ENCODE peak calls at places on chromosomes 12 and 14, in nine cellular contexts. R, I, S, M, X, H, J, L and Y are unnamed samples.

GRCh38 chr12:85310025-85310424 is 30.0 kb downstream of the ALX1 start:
- DNase-seq in R (no peak), X (no peak), J (no peak), H (no peak), L (no peak), S (no peak), I (no peak), M (no peak), Y (no peak)

GRCh38 chr12:59736786-59737185 is 141.0 kb downstream of the SLC16A7 start:
- DNase-seq in I (no peak), S (no peak), R (no peak), X (peak; percentile 81), L (no peak), M (no peak), H (no peak), J (peak; percentile 12), Y (no peak)

GRCh38 chr14:69281450-69282169 is 21.7 kb downstream of the GALNT16 start:
- DNase-seq in L (no peak), S (no peak), H (peak; percentile 41), M (peak; percentile 28), J (no peak), X (no peak), I (peak; percentile 77), R (no peak), Y (no peak)

GRCh38 chr12:64625243-64626077 is 15.2 kb downstream of the RASSF3 start:
- DNase-seq in X (peak; percentile 43), M (no peak), I (no peak), J (no peak), R (no peak), H (no peak), S (peak; percentile 18), L (peak; percentile 24), Y (peak; percentile 88)

GRCh38 chr12:114335607-114336006 is 70.3 kb downstream of the TBX5 start:
- DNase-seq in J (no peak), I (no peak), X (no peak), S (no peak), M (no peak), H (no peak), R (no peak), L (no peak), Y (no peak)

GRCh38 chr12:14948672-14949071 is 10.3 kb upstream of the ERP27 start:
- DNase-seq in X (peak; percentile 29), I (no peak), J (peak; percentile 44), M (no peak), S (no peak), H (no peak), L (no peak), R (peak; percentile 54), Y (no peak)

GRCh38 chr14:75469606-75470237 is 41.9 kb downstream of the JDP2 start:
- DNase-seq in X (no peak), H (no peak), I (no peak), J (peak; percentile 63), L (no peak), S (no peak), R (no peak), M (peak; percentile 84), Y (no peak)

GRCh38 chr14:59632381-59632780 is 55.8 kb upstream of the CCDC175 start:
- DNase-seq in R (no peak), M (peak; percentile 46), I (peak; percentile 44), L (peak; percentile 18), S (no peak), J (peak; percentile 59), X (no peak), H (peak; percentile 10), Y (no peak)

GRCh38 chr12:116406529-116406928 is 129.0 kb upstream of the MED13L start:
- DNase-seq in L (no peak), I (no peak), R (no peak), X (peak; percentile 68), J (no peak), H (no peak), M (no peak), S (no peak), Y (peak; percentile 97)

GRCh38 chr12:32589165-32589891 is 89.8 kb upstream of the DNM1L start:
- DNase-seq in L (no peak), X (no peak), M (no peak), J (no peak), R (no peak), I (no peak), S (no peak), H (no peak), Y (no peak)

GRCh38 chr14:103404920-103405319 is 19.7 kb downstream of the MARK3 start:
- DNase-seq in S (no peak), J (no peak), X (no peak), M (no peak), H (no peak), L (no peak), R (no peak), I (no peak), Y (no peak)

GRCh38 chr12:47024463-47024862 is 55.0 kb upstream of the PCED1B start:
- DNase-seq in I (no peak), L (no peak), M (no peak), J (no peak), X (no peak), H (no peak), S (no peak), R (no peak), Y (no peak)

GRCh38 chr12:112838731-112839130 is 47.2 kb downstream of the RPH3A start:
- DNase-seq in I (no peak), S (no peak), J (no peak), M (no peak), X (no peak), R (no peak), L (no peak), H (no peak), Y (no peak)

GRCh38 chr14:77659822-77660221 is 43.4 kb upstream of the SPTLC2 start:
- DNase-seq in M (no peak), S (no peak), I (no peak), X (no peak), L (no peak), H (no peak), R (no peak), J (no peak), Y (no peak)

GRCh38 chr14:65000868-65001600 is 14.3 kb downstream of the FNTB start:
- DNase-seq in M (no peak), J (no peak), S (no peak), I (no peak), X (no peak), R (no peak), L (no peak), H (no peak), Y (no peak)

GRCh38 chr14:60485600-60486251 is at the start of gene C14orf39:
- DNase-seq in M (peak; percentile 82), R (no peak), S (no peak), I (peak; percentile 67), J (no peak), L (peak; percentile 82), X (no peak), H (no peak), Y (no peak)

GRCh38 chr12:61750604-61751003 is 509.6 kb upstream of the USP15 start:
- DNase-seq in I (no peak), H (no peak), L (no peak), R (no peak), J (no peak), S (no peak), X (no peak), M (no peak), Y (no peak)

GRCh38 chr14:77965919-77966435 is 166.1 kb downstream of the ADCK1 start:
- DNase-seq in I (peak; percentile 7), L (peak; percentile 20), M (peak; percentile 27), H (no peak), J (no peak), S (no peak), R (no peak), X (no peak), Y (no peak)

GRCh38 chr14:105537580-105538474 is 11.4 kb downstream of the TMEM121 start:
- DNase-seq in H (no peak), X (no peak), R (peak; percentile 61), L (peak; percentile 79), S (peak; percentile 25), J (peak; percentile 46), M (peak; percentile 12), I (peak; percentile 10), Y (peak; percentile 91)

GRCh38 chr12:13181375-13182070 is 15.0 kb upstream of the EMP1 start:
- DNase-seq in L (no peak), J (no peak), H (no peak), S (no peak), X (no peak), I (no peak), M (no peak), R (no peak), Y (no peak)

GRCh38 chr14:23567186-23568020 is at the start of gene AP1G2:
- DNase-seq in H (no peak), I (peak; percentile 87), R (peak; percentile 70), L (peak; percentile 89), M (peak; percentile 82), S (peak; percentile 64), X (no peak), J (peak; percentile 87), Y (peak; percentile 95)

GRCh38 chr14:65257405-65257804 is 155.1 kb upstream of the MAX start:
- DNase-seq in R (no peak), H (no peak), J (no peak), S (no peak), I (no peak), L (no peak), M (no peak), X (no peak), Y (no peak)

GRCh38 chr12:127998936-127999467 is 268.0 kb upstream of the TMEM132C start:
- DNase-seq in L (no peak), J (no peak), R (no peak), H (no peak), I (no peak), X (no peak), M (no peak), S (no peak), Y (no peak)

GRCh38 chr12:12835378-12836145 is 22.4 kb downstream of the DDX47 start:
- DNase-seq in J (no peak), R (no peak), L (no peak), M (no peak), S (no peak), I (no peak), H (no peak), X (no peak), Y (no peak)

GRCh38 chr12:104763163-104763805 is 194.8 kb downstream of the SLC41A2 start:
- DNase-seq in H (no peak), M (no peak), L (no peak), R (no peak), S (no peak), I (no peak), X (no peak), J (no peak), Y (no peak)

GRCh38 chr14:47921133-47921532 is 245.7 kb upstream of the MDGA2 start:
- DNase-seq in L (no peak), S (no peak), R (no peak), X (no peak), M (no peak), J (no peak), I (no peak), H (no peak), Y (no peak)

GRCh38 chr12:131230340-131231099 is 276.8 kb downstream of the ADGRD1 start:
- DNase-seq in J (no peak), I (no peak), L (no peak), R (no peak), H (no peak), X (no peak), S (no peak), M (no peak), Y (peak; percentile 37)

GRCh38 chr14:44962573-44963528 is 861 bp downstream of the TOGARAM1 start:
- DNase-seq in J (peak; percentile 57), R (no peak), M (no peak), I (no peak), X (no peak), H (no peak), S (peak; percentile 64), L (no peak), Y (peak; percentile 91)

GRCh38 chr12:117649796-117650195 is 288.4 kb upstream of the NOS1 start:
- DNase-seq in I (no peak), R (no peak), X (no peak), S (no peak), M (no peak), J (no peak), H (no peak), L (no peak), Y (no peak)

GRCh38 chr12:4824415-4824814 is 85.3 kb upstream of the KCNA1 start:
- DNase-seq in J (no peak), L (no peak), I (no peak), S (no peak), R (no peak), M (no peak), X (no peak), H (no peak), Y (no peak)

GRCh38 chr14:87283547-87283946 is 709.4 kb downstream of the GALC start:
- DNase-seq in X (no peak), S (no peak), R (no peak), L (no peak), I (no peak), H (no peak), J (no peak), M (no peak), Y (no peak)